ENCODE peak calls at places on chromosomes 2 and 18, in ten cellular contexts. P, L, Z, W, T, S, O, R, E and N are unnamed samples.

GRCh38 chr2:217988840-217989204 is 14.0 kb downstream of the TNS1 start:
- DNase-seq in P (no peak), L (no peak), Z (no peak), W (no peak), T (no peak), S (no peak), O (no peak), R (no peak), E (no peak), N (no peak)

GRCh38 chr2:121238828-121239227 is 46.2 kb downstream of the TFCP2L1 start:
- DNase-seq in P (no peak), L (no peak), Z (no peak), W (no peak), T (no peak), S (no peak), O (no peak), R (no peak), E (no peak), N (no peak)

GRCh38 chr2:118013221-118013723 is 598 bp downstream of the CCDC93 start:
- DNase-seq in P (peak; percentile 69), L (no peak), Z (peak; percentile 55), W (peak; percentile 14), T (peak; percentile 68), S (peak; percentile 56), O (peak; percentile 26), R (peak; percentile 44), E (peak; percentile 56), N (peak; percentile 21)

GRCh38 chr2:102094917-102095316 is 47.6 kb upstream of the IL1R1 start:
- DNase-seq in P (no peak), L (peak; percentile 10), Z (no peak), W (no peak), T (peak; percentile 70), S (no peak), O (peak; percentile 76), R (peak; percentile 82), E (no peak), N (peak; percentile 72)

GRCh38 chr2:143807192-143807591 is 678.0 kb downstream of the ARHGAP15 start:
- DNase-seq in P (no peak), L (no peak), Z (no peak), W (no peak), T (no peak), S (no peak), O (no peak), R (no peak), E (no peak), N (no peak)

GRCh38 chr2:237408280-237408679 is 5.7 kb downstream of the COL6A3 start:
- DNase-seq in P (no peak), L (no peak), Z (no peak), W (no peak), T (no peak), S (no peak), O (no peak), R (no peak), E (no peak), N (no peak)

GRCh38 chr2:44171018-44171417 is 2.3 kb downstream of the PPM1B start:
- DNase-seq in P (no peak), L (no peak), Z (no peak), W (no peak), T (no peak), S (no peak), O (no peak), R (peak; percentile 26), E (no peak), N (peak; percentile 41)

GRCh38 chr18:58788470-58788869 is 76.2 kb upstream of the ZNF532 start:
- DNase-seq in P (no peak), L (no peak), Z (no peak), W (no peak), T (no peak), S (no peak), O (no peak), R (no peak), E (no peak), N (no peak)

GRCh38 chr2:227036527-227036926 is 127.5 kb downstream of the COL4A4 start:
- DNase-seq in P (no peak), L (no peak), Z (no peak), W (no peak), T (no peak), S (no peak), O (no peak), R (no peak), E (no peak), N (no peak)

GRCh38 chr2:163686289-163686688 is 49.5 kb downstream of the FIGN start:
- DNase-seq in P (no peak), L (no peak), Z (no peak), W (no peak), T (no peak), S (no peak), O (no peak), R (no peak), E (no peak), N (no peak)

GRCh38 chr2:208072250-208072892 is 47.0 kb upstream of the PLEKHM3 start:
- DNase-seq in P (peak; percentile 78), L (peak; percentile 70), Z (peak; percentile 64), W (peak; percentile 63), T (peak; percentile 69), S (peak; percentile 20), O (peak; percentile 69), R (peak; percentile 63), E (peak; percentile 45), N (peak; percentile 77)

GRCh38 chr2:108877506-108877905 is 90.9 kb downstream of the CCDC138 start:
- DNase-seq in P (no peak), L (no peak), Z (no peak), W (no peak), T (no peak), S (no peak), O (no peak), R (no peak), E (no peak), N (no peak)

GRCh38 chr18:39521164-39521563 is 1955.6 kb upstream of the CELF4 start:
- DNase-seq in P (no peak), L (no peak), Z (no peak), W (no peak), T (no peak), S (no peak), O (no peak), R (peak; percentile 45), E (no peak), N (no peak)

GRCh38 chr2:98730851-98731708 is at the start of gene MGAT4A:
- DNase-seq in P (peak; percentile 90), L (no peak), Z (peak; percentile 82), W (peak; percentile 58), T (peak; percentile 88), S (peak; percentile 64), O (peak; percentile 68), R (peak; percentile 69), E (peak; percentile 73), N (peak; percentile 52)

GRCh38 chr2:148909114-148909513 is 34.1 kb downstream of the KIF5C start:
- DNase-seq in P (no peak), L (no peak), Z (no peak), W (no peak), T (no peak), S (no peak), O (no peak), R (no peak), E (no peak), N (no peak)

GRCh38 chr2:124961132-124961531 is 936.0 kb downstream of the CNTNAP5 start:
- DNase-seq in P (no peak), L (no peak), Z (no peak), W (no peak), T (no peak), S (no peak), O (no peak), R (no peak), E (no peak), N (no peak)
- TF ChIP-seq POLR2AphosphoS5 in P (no peak), L (no peak), Z (no peak), W (no peak), T (no peak), S (no peak), O (no peak), R (no peak), E (no peak), N (no peak)

DNA sequence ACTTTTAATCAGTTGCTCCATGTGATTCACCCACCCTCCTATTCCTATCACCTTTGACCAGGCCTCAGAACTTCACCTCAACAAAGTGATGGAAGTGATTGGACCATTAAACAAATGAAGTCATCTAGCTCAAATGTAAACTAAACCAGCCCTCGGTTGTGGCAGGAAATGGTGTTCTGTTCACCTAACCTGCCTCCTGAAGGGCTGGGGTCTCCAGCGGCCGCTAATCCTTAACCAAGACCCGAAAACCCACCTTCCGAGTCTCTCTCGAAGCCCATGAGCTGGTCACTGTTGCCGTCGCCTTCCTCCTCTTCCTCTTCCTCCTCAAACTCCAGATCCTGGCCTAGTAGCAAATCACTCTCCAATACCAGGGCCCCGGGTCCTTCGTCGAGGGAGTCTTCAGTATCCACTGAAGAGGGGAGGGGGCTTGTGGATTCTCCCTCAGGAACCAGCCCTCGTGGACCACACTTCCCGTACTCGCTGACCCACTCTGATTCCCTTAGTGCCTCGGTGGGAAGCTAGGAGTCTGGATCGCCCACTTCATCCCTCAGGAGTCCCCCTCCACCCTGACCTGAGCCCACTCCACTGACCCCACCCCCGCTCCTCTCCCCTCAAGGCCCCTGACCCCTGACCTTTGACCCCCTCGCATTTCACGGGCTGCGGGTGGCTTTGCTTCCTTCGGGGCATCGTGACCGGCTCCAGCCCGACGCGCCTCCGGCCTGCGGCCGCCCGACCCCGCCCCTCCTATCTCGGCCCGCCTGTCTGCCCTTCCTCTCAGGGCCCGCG is 501 bp downstream of the ZNF513 start:
- DNase-seq in P (peak; percentile 88), L (no peak), Z (peak; percentile 40), W (peak; percentile 36), T (peak; percentile 73), S (no peak), O (peak; percentile 69), R (peak; percentile 81), E (no peak), N (peak; percentile 58)
- TF ChIP-seq POLR2AphosphoS5 in P (peak; percentile 18), L (no peak), Z (peak; percentile 74), W (no peak), T (peak; percentile 54), S (no peak), O (no peak), R (peak; percentile 42), E (no peak), N (peak; percentile 42)

DNA sequence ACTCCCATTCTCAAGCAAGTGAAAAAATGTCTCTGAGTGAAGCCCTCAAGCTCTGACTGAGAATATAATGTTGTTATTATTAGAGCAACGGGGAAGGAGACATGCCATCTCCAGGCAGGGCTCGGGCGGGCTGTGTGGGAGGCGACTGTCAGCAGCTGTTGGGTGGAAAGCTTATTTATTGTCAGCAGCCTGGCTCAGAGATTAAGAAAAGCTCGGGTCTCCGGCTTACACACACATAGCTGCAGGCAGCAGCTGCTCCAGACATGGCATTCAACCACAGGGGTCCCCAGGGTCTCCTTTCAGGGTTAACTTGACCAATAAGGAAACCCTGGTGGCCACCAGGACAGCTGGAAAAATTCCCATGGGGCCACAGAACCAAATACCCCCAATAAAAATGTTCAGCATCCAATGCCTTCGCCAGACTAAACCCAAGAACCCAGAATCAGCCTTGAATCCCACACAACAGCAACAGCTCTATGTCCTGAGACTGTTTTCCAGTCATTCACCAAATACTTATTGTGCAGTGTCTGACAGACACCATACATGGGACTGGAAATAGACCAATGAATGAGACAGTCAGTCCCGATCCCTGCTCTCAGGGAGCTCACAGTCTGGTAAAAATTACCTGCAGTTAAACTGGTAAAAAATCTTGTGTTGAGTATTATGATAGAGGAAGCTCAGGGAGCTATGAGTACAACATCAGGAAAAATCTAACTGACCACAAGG is 70.5 kb upstream of the RTN4 start:
- DNase-seq in P (no peak), L (no peak), Z (no peak), W (no peak), T (peak; percentile 16), S (no peak), O (peak; percentile 64), R (no peak), E (no peak), N (no peak)
- TF ChIP-seq POLR2AphosphoS5 in P (no peak), L (no peak), Z (no peak), W (no peak), T (no peak), S (no peak), O (no peak), R (no peak), E (no peak), N (no peak)

GRCh38 chr2:231457101-231457500 is 7.2 kb downstream of the NCL start:
- DNase-seq in P (no peak), L (no peak), Z (no peak), W (no peak), T (no peak), S (no peak), O (no peak), R (no peak), E (no peak), N (no peak)
- TF ChIP-seq POLR2AphosphoS5 in P (no peak), L (no peak), Z (no peak), W (no peak), T (no peak), S (no peak), O (no peak), R (no peak), E (no peak), N (no peak)